ENCODE peak calls at places on chromosomes 16 and 17, in eight cellular contexts. One of them, this sample, is unnamed.

GRCh38 chr16:82653550-82654511 is 27.1 kb downstream of the CDH13 start:
- DNase-seq in NCI-H1436: no peak
- DNase-seq in heart left ventricle: no peak
- DNase-seq in endodermal cell: no peak
- DNase-seq in T follicular helper cell: peak
- DNase-seq in stimulated activated CD4-positive, alpha-beta T cell treated with anti-CD3 and anti-CD28 coated beads, Interleukin-1b, Interleukin-23, amount 100 ng/mL, for 24 hours: no peak
- DNase-seq in substantia nigra: no peak
- DNase-seq in NCI-H2081: no peak
- DNase-seq in this sample: no peak

GRCh38 chr17:72205357-72205756 is 84.5 kb downstream of the SOX9 start:
- DNase-seq in T follicular helper cell: no peak
- DNase-seq in NCI-H1436: no peak
- DNase-seq in heart left ventricle: no peak
- DNase-seq in substantia nigra: peak
- DNase-seq in endodermal cell: peak
- DNase-seq in stimulated activated CD4-positive, alpha-beta T cell treated with anti-CD3 and anti-CD28 coated beads, Interleukin-1b, Interleukin-23, amount 100 ng/mL, for 24 hours: no peak
- DNase-seq in NCI-H2081: no peak
- DNase-seq in this sample: no peak

GRCh38 chr17:7026471-7027115 is 3.7 kb downstream of the BCL6B start:
- DNase-seq in heart left ventricle: no peak
- DNase-seq in stimulated activated CD4-positive, alpha-beta T cell treated with anti-CD3 and anti-CD28 coated beads, Interleukin-1b, Interleukin-23, amount 100 ng/mL, for 24 hours: no peak
- DNase-seq in endodermal cell: no peak
- DNase-seq in NCI-H2081: no peak
- DNase-seq in substantia nigra: no peak
- DNase-seq in NCI-H1436: no peak
- DNase-seq in T follicular helper cell: no peak
- DNase-seq in this sample: no peak

GRCh38 chr17:58052951-58053715 is 30.1 kb upstream of the DYNLL2 start:
- DNase-seq in endodermal cell: no peak
- DNase-seq in T follicular helper cell: no peak
- DNase-seq in heart left ventricle: no peak
- DNase-seq in NCI-H2081: no peak
- DNase-seq in NCI-H1436: no peak
- DNase-seq in stimulated activated CD4-positive, alpha-beta T cell treated with anti-CD3 and anti-CD28 coated beads, Interleukin-1b, Interleukin-23, amount 100 ng/mL, for 24 hours: no peak
- DNase-seq in substantia nigra: no peak
- DNase-seq in this sample: no peak

GRCh38 chr16:57357330-57358151 is 1.0 kb upstream of the CCL22 start:
- DNase-seq in substantia nigra: no peak
- DNase-seq in stimulated activated CD4-positive, alpha-beta T cell treated with anti-CD3 and anti-CD28 coated beads, Interleukin-1b, Interleukin-23, amount 100 ng/mL, for 24 hours: no peak
- DNase-seq in heart left ventricle: no peak
- DNase-seq in NCI-H1436: no peak
- DNase-seq in endodermal cell: no peak
- DNase-seq in T follicular helper cell: no peak
- DNase-seq in NCI-H2081: no peak
- DNase-seq in this sample: no peak

GRCh38 chr16:66476328-66477027 is 49.4 kb downstream of the BEAN1 start:
- DNase-seq in NCI-H1436: no peak
- DNase-seq in heart left ventricle: no peak
- DNase-seq in stimulated activated CD4-positive, alpha-beta T cell treated with anti-CD3 and anti-CD28 coated beads, Interleukin-1b, Interleukin-23, amount 100 ng/mL, for 24 hours: peak
- DNase-seq in T follicular helper cell: peak
- DNase-seq in endodermal cell: peak
- DNase-seq in NCI-H2081: no peak
- DNase-seq in substantia nigra: no peak
- DNase-seq in this sample: no peak

GRCh38 chr17:43338886-43339516 is 59.8 kb upstream of the ARL4D start:
- DNase-seq in endodermal cell: peak
- DNase-seq in NCI-H2081: peak
- DNase-seq in stimulated activated CD4-positive, alpha-beta T cell treated with anti-CD3 and anti-CD28 coated beads, Interleukin-1b, Interleukin-23, amount 100 ng/mL, for 24 hours: peak
- DNase-seq in T follicular helper cell: peak
- DNase-seq in heart left ventricle: peak
- DNase-seq in NCI-H1436: peak
- DNase-seq in substantia nigra: peak
- DNase-seq in this sample: peak

GRCh38 chr17:56624315-56624714 is 30.8 kb downstream of the NOG start:
- DNase-seq in T follicular helper cell: no peak
- DNase-seq in heart left ventricle: no peak
- DNase-seq in NCI-H1436: no peak
- DNase-seq in NCI-H2081: no peak
- DNase-seq in substantia nigra: no peak
- DNase-seq in stimulated activated CD4-positive, alpha-beta T cell treated with anti-CD3 and anti-CD28 coated beads, Interleukin-1b, Interleukin-23, amount 100 ng/mL, for 24 hours: no peak
- DNase-seq in endodermal cell: no peak
- DNase-seq in this sample: no peak

GRCh38 chr17:81440511-81441244 is 45.4 kb downstream of the BAHCC1 start:
- DNase-seq in stimulated activated CD4-positive, alpha-beta T cell treated with anti-CD3 and anti-CD28 coated beads, Interleukin-1b, Interleukin-23, amount 100 ng/mL, for 24 hours: no peak
- DNase-seq in endodermal cell: peak
- DNase-seq in T follicular helper cell: no peak
- DNase-seq in NCI-H2081: peak
- DNase-seq in heart left ventricle: no peak
- DNase-seq in NCI-H1436: peak
- DNase-seq in substantia nigra: no peak
- DNase-seq in this sample: no peak

GRCh38 chr16:87076950-87077749 is 240.0 kb downstream of the C16orf95 start:
- DNase-seq in T follicular helper cell: no peak
- DNase-seq in heart left ventricle: peak
- DNase-seq in NCI-H2081: no peak
- DNase-seq in endodermal cell: peak
- DNase-seq in stimulated activated CD4-positive, alpha-beta T cell treated with anti-CD3 and anti-CD28 coated beads, Interleukin-1b, Interleukin-23, amount 100 ng/mL, for 24 hours: no peak
- DNase-seq in substantia nigra: peak
- DNase-seq in NCI-H1436: no peak
- DNase-seq in this sample: peak

GRCh38 chr16:88977028-88977844 is at the start of gene CBFA2T3:
- DNase-seq in heart left ventricle: peak
- DNase-seq in T follicular helper cell: no peak
- DNase-seq in NCI-H2081: no peak
- DNase-seq in substantia nigra: peak
- DNase-seq in stimulated activated CD4-positive, alpha-beta T cell treated with anti-CD3 and anti-CD28 coated beads, Interleukin-1b, Interleukin-23, amount 100 ng/mL, for 24 hours: no peak
- DNase-seq in NCI-H1436: no peak
- DNase-seq in endodermal cell: no peak
- DNase-seq in this sample: no peak

GRCh38 chr16:76483510-76483909 is 206.3 kb downstream of the CNTNAP4 start:
- DNase-seq in substantia nigra: no peak
- DNase-seq in T follicular helper cell: no peak
- DNase-seq in heart left ventricle: no peak
- DNase-seq in endodermal cell: no peak
- DNase-seq in NCI-H2081: no peak
- DNase-seq in stimulated activated CD4-positive, alpha-beta T cell treated with anti-CD3 and anti-CD28 coated beads, Interleukin-1b, Interleukin-23, amount 100 ng/mL, for 24 hours: no peak
- DNase-seq in NCI-H1436: no peak
- DNase-seq in this sample: no peak

GRCh38 chr16:87201052-87201451 is 116.1 kb downstream of the C16orf95 start:
- DNase-seq in endodermal cell: no peak
- DNase-seq in NCI-H1436: no peak
- DNase-seq in stimulated activated CD4-positive, alpha-beta T cell treated with anti-CD3 and anti-CD28 coated beads, Interleukin-1b, Interleukin-23, amount 100 ng/mL, for 24 hours: no peak
- DNase-seq in NCI-H2081: no peak
- DNase-seq in T follicular helper cell: no peak
- DNase-seq in substantia nigra: no peak
- DNase-seq in heart left ventricle: peak
- DNase-seq in this sample: no peak

GRCh38 chr16:74667215-74667765 is 613 bp upstream of the RFWD3 start:
- DNase-seq in stimulated activated CD4-positive, alpha-beta T cell treated with anti-CD3 and anti-CD28 coated beads, Interleukin-1b, Interleukin-23, amount 100 ng/mL, for 24 hours: no peak
- DNase-seq in NCI-H2081: peak
- DNase-seq in NCI-H1436: peak
- DNase-seq in endodermal cell: peak
- DNase-seq in T follicular helper cell: no peak
- DNase-seq in heart left ventricle: peak
- DNase-seq in substantia nigra: peak
- DNase-seq in this sample: peak

GRCh38 chr17:2929881-2930533 is 133.4 kb downstream of the OR1D5 start:
- DNase-seq in NCI-H2081: no peak
- DNase-seq in endodermal cell: peak
- DNase-seq in T follicular helper cell: no peak
- DNase-seq in NCI-H1436: no peak
- DNase-seq in substantia nigra: no peak
- DNase-seq in heart left ventricle: no peak
- DNase-seq in stimulated activated CD4-positive, alpha-beta T cell treated with anti-CD3 and anti-CD28 coated beads, Interleukin-1b, Interleukin-23, amount 100 ng/mL, for 24 hours: no peak
- DNase-seq in this sample: peak

GRCh38 chr17:62892870-62893338 is 73.1 kb upstream of the TANC2 start:
- DNase-seq in endodermal cell: peak
- DNase-seq in substantia nigra: no peak
- DNase-seq in NCI-H2081: no peak
- DNase-seq in heart left ventricle: peak
- DNase-seq in stimulated activated CD4-positive, alpha-beta T cell treated with anti-CD3 and anti-CD28 coated beads, Interleukin-1b, Interleukin-23, amount 100 ng/mL, for 24 hours: no peak
- DNase-seq in NCI-H1436: peak
- DNase-seq in T follicular helper cell: no peak
- DNase-seq in this sample: no peak

GRCh38 chr17:69335018-69335417 is 8.1 kb upstream of the ABCA5 start:
- DNase-seq in T follicular helper cell: no peak
- DNase-seq in heart left ventricle: no peak
- DNase-seq in stimulated activated CD4-positive, alpha-beta T cell treated with anti-CD3 and anti-CD28 coated beads, Interleukin-1b, Interleukin-23, amount 100 ng/mL, for 24 hours: no peak
- DNase-seq in NCI-H2081: no peak
- DNase-seq in substantia nigra: no peak
- DNase-seq in NCI-H1436: no peak
- DNase-seq in endodermal cell: no peak
- DNase-seq in this sample: no peak

GRCh38 chr16:65312795-65313194 is 190.9 kb upstream of the CDH11 start:
- DNase-seq in T follicular helper cell: no peak
- DNase-seq in heart left ventricle: no peak
- DNase-seq in stimulated activated CD4-positive, alpha-beta T cell treated with anti-CD3 and anti-CD28 coated beads, Interleukin-1b, Interleukin-23, amount 100 ng/mL, for 24 hours: no peak
- DNase-seq in NCI-H2081: no peak
- DNase-seq in endodermal cell: no peak
- DNase-seq in NCI-H1436: no peak
- DNase-seq in substantia nigra: no peak
- DNase-seq in this sample: no peak

GRCh38 chr17:1709971-1710806 is at the start of gene TLCD2:
- DNase-seq in T follicular helper cell: no peak
- DNase-seq in endodermal cell: peak
- DNase-seq in NCI-H1436: no peak
- DNase-seq in substantia nigra: no peak
- DNase-seq in stimulated activated CD4-positive, alpha-beta T cell treated with anti-CD3 and anti-CD28 coated beads, Interleukin-1b, Interleukin-23, amount 100 ng/mL, for 24 hours: no peak
- DNase-seq in heart left ventricle: peak
- DNase-seq in NCI-H2081: no peak
- DNase-seq in this sample: peak

GRCh38 chr17:49984283-49984682 is 10.7 kb downstream of the DLX3 start:
- DNase-seq in NCI-H1436: no peak
- DNase-seq in NCI-H2081: no peak
- DNase-seq in endodermal cell: peak
- DNase-seq in T follicular helper cell: no peak
- DNase-seq in substantia nigra: no peak
- DNase-seq in stimulated activated CD4-positive, alpha-beta T cell treated with anti-CD3 and anti-CD28 coated beads, Interleukin-1b, Interleukin-23, amount 100 ng/mL, for 24 hours: no peak
- DNase-seq in heart left ventricle: no peak
- DNase-seq in this sample: no peak

GRCh38 chr16:81946206-81946605 is 65.1 kb downstream of the SDR42E1 start:
- DNase-seq in stimulated activated CD4-positive, alpha-beta T cell treated with anti-CD3 and anti-CD28 coated beads, Interleukin-1b, Interleukin-23, amount 100 ng/mL, for 24 hours: no peak
- DNase-seq in T follicular helper cell: no peak
- DNase-seq in heart left ventricle: no peak
- DNase-seq in NCI-H1436: no peak
- DNase-seq in NCI-H2081: no peak
- DNase-seq in substantia nigra: no peak
- DNase-seq in endodermal cell: no peak
- DNase-seq in this sample: no peak

GRCh38 chr16:8720080-8720966 is 45.9 kb downstream of the ABAT start:
- DNase-seq in NCI-H1436: peak
- DNase-seq in heart left ventricle: no peak
- DNase-seq in stimulated activated CD4-positive, alpha-beta T cell treated with anti-CD3 and anti-CD28 coated beads, Interleukin-1b, Interleukin-23, amount 100 ng/mL, for 24 hours: no peak
- DNase-seq in NCI-H2081: no peak
- DNase-seq in endodermal cell: peak
- DNase-seq in substantia nigra: peak
- DNase-seq in T follicular helper cell: no peak
- DNase-seq in this sample: no peak

GRCh38 chr17:78022425-78022824 is 63.9 kb downstream of the TNRC6C start:
- DNase-seq in substantia nigra: no peak
- DNase-seq in endodermal cell: no peak
- DNase-seq in NCI-H1436: no peak
- DNase-seq in NCI-H2081: no peak
- DNase-seq in T follicular helper cell: no peak
- DNase-seq in heart left ventricle: no peak
- DNase-seq in stimulated activated CD4-positive, alpha-beta T cell treated with anti-CD3 and anti-CD28 coated beads, Interleukin-1b, Interleukin-23, amount 100 ng/mL, for 24 hours: no peak
- DNase-seq in this sample: no peak

GRCh38 chr17:66564992-66565465 is 262.6 kb downstream of the PRKCA start:
- DNase-seq in NCI-H2081: no peak
- DNase-seq in endodermal cell: peak
- DNase-seq in NCI-H1436: no peak
- DNase-seq in heart left ventricle: no peak
- DNase-seq in T follicular helper cell: no peak
- DNase-seq in stimulated activated CD4-positive, alpha-beta T cell treated with anti-CD3 and anti-CD28 coated beads, Interleukin-1b, Interleukin-23, amount 100 ng/mL, for 24 hours: no peak
- DNase-seq in substantia nigra: no peak
- DNase-seq in this sample: no peak

GRCh38 chr17:30267625-30268024 is 24.1 kb downstream of the BLMH start:
- DNase-seq in NCI-H2081: no peak
- DNase-seq in NCI-H1436: no peak
- DNase-seq in T follicular helper cell: no peak
- DNase-seq in substantia nigra: no peak
- DNase-seq in heart left ventricle: no peak
- DNase-seq in stimulated activated CD4-positive, alpha-beta T cell treated with anti-CD3 and anti-CD28 coated beads, Interleukin-1b, Interleukin-23, amount 100 ng/mL, for 24 hours: no peak
- DNase-seq in endodermal cell: no peak
- DNase-seq in this sample: no peak

GRCh38 chr16:71311553-71312158 is 22.5 kb upstream of the CMTR2 start:
- DNase-seq in substantia nigra: peak
- DNase-seq in T follicular helper cell: no peak
- DNase-seq in NCI-H2081: peak
- DNase-seq in heart left ventricle: no peak
- DNase-seq in stimulated activated CD4-positive, alpha-beta T cell treated with anti-CD3 and anti-CD28 coated beads, Interleukin-1b, Interleukin-23, amount 100 ng/mL, for 24 hours: no peak
- DNase-seq in endodermal cell: peak
- DNase-seq in NCI-H1436: peak
- DNase-seq in this sample: no peak

GRCh38 chr17:72175787-72176515 is 55.1 kb downstream of the SOX9 start:
- DNase-seq in stimulated activated CD4-positive, alpha-beta T cell treated with anti-CD3 and anti-CD28 coated beads, Interleukin-1b, Interleukin-23, amount 100 ng/mL, for 24 hours: no peak
- DNase-seq in endodermal cell: no peak
- DNase-seq in heart left ventricle: no peak
- DNase-seq in NCI-H1436: no peak
- DNase-seq in T follicular helper cell: no peak
- DNase-seq in substantia nigra: no peak
- DNase-seq in NCI-H2081: no peak
- DNase-seq in this sample: no peak

GRCh38 chr17:20721151-20721550 is 141.6 kb downstream of the CDRT15L2 start:
- DNase-seq in heart left ventricle: no peak
- DNase-seq in stimulated activated CD4-positive, alpha-beta T cell treated with anti-CD3 and anti-CD28 coated beads, Interleukin-1b, Interleukin-23, amount 100 ng/mL, for 24 hours: no peak
- DNase-seq in NCI-H1436: no peak
- DNase-seq in T follicular helper cell: no peak
- DNase-seq in endodermal cell: no peak
- DNase-seq in substantia nigra: no peak
- DNase-seq in NCI-H2081: no peak
- DNase-seq in this sample: no peak

GRCh38 chr16:1980026-1980769 is 1.1 kb downstream of the NOXO1 start:
- DNase-seq in substantia nigra: no peak
- DNase-seq in NCI-H2081: no peak
- DNase-seq in T follicular helper cell: no peak
- DNase-seq in stimulated activated CD4-positive, alpha-beta T cell treated with anti-CD3 and anti-CD28 coated beads, Interleukin-1b, Interleukin-23, amount 100 ng/mL, for 24 hours: no peak
- DNase-seq in heart left ventricle: no peak
- DNase-seq in NCI-H1436: no peak
- DNase-seq in endodermal cell: peak
- DNase-seq in this sample: no peak

GRCh38 chr16:1073566-1074378 is 1.2 kb downstream of the SSTR5 start:
- DNase-seq in NCI-H2081: no peak
- DNase-seq in stimulated activated CD4-positive, alpha-beta T cell treated with anti-CD3 and anti-CD28 coated beads, Interleukin-1b, Interleukin-23, amount 100 ng/mL, for 24 hours: no peak
- DNase-seq in endodermal cell: peak
- DNase-seq in NCI-H1436: no peak
- DNase-seq in substantia nigra: no peak
- DNase-seq in heart left ventricle: no peak
- DNase-seq in T follicular helper cell: no peak
- DNase-seq in this sample: no peak

GRCh38 chr17:2701996-2702741 is 9.4 kb downstream of the CLUH start:
- DNase-seq in NCI-H1436: no peak
- DNase-seq in substantia nigra: no peak
- DNase-seq in NCI-H2081: no peak
- DNase-seq in heart left ventricle: no peak
- DNase-seq in stimulated activated CD4-positive, alpha-beta T cell treated with anti-CD3 and anti-CD28 coated beads, Interleukin-1b, Interleukin-23, amount 100 ng/mL, for 24 hours: no peak
- DNase-seq in endodermal cell: peak
- DNase-seq in T follicular helper cell: no peak
- DNase-seq in this sample: peak

GRCh38 chr16:31403590-31404352 is 10.6 kb downstream of the ITGAD start:
- DNase-seq in substantia nigra: no peak
- DNase-seq in heart left ventricle: no peak
- DNase-seq in endodermal cell: no peak
- DNase-seq in stimulated activated CD4-positive, alpha-beta T cell treated with anti-CD3 and anti-CD28 coated beads, Interleukin-1b, Interleukin-23, amount 100 ng/mL, for 24 hours: no peak
- DNase-seq in NCI-H1436: no peak
- DNase-seq in T follicular helper cell: no peak
- DNase-seq in NCI-H2081: no peak
- DNase-seq in this sample: no peak

GRCh38 chr16:23324727-23325126 is 22.6 kb downstream of the SCNN1B start:
- DNase-seq in heart left ventricle: peak
- DNase-seq in NCI-H1436: peak
- DNase-seq in NCI-H2081: peak
- DNase-seq in stimulated activated CD4-positive, alpha-beta T cell treated with anti-CD3 and anti-CD28 coated beads, Interleukin-1b, Interleukin-23, amount 100 ng/mL, for 24 hours: no peak
- DNase-seq in endodermal cell: no peak
- DNase-seq in T follicular helper cell: no peak
- DNase-seq in substantia nigra: no peak
- DNase-seq in this sample: no peak

GRCh38 chr17:36703860-36704266 is 102.5 kb downstream of the MRM1 start:
- DNase-seq in substantia nigra: peak
- DNase-seq in heart left ventricle: peak
- DNase-seq in NCI-H1436: no peak
- DNase-seq in NCI-H2081: no peak
- DNase-seq in endodermal cell: peak
- DNase-seq in T follicular helper cell: no peak
- DNase-seq in stimulated activated CD4-positive, alpha-beta T cell treated with anti-CD3 and anti-CD28 coated beads, Interleukin-1b, Interleukin-23, amount 100 ng/mL, for 24 hours: peak
- DNase-seq in this sample: peak